ENCODE peak calls at places on chromosomes 11 and 22, in eight cellular contexts. One of them, this sample, is unnamed.

GRCh38 chr11:80816454-80816847 is 1375.6 kb upstream of the TENM4 start:
- DNase-seq in AG10803: no peak
- DNase-seq in transverse colon: no peak
- DNase-seq in AG04450: no peak
- DNase-seq in brain microvascular endothelial cell: no peak
- DNase-seq in sigmoid colon: no peak
- DNase-seq in choroid plexus epithelial cell: no peak
- DNase-seq in tibial nerve: no peak
- DNase-seq in this sample: no peak

GRCh38 chr22:24805790-24806662 is at the start of gene SGSM1:
- DNase-seq in choroid plexus epithelial cell: peak
- DNase-seq in transverse colon: peak
- DNase-seq in brain microvascular endothelial cell: peak
- DNase-seq in AG10803: peak
- DNase-seq in sigmoid colon: peak
- DNase-seq in AG04450: no peak
- DNase-seq in tibial nerve: peak
- DNase-seq in this sample: no peak

GRCh38 chr11:134067486-134067885 is 1.4 kb upstream of the JAM3 start:
- DNase-seq in transverse colon: no peak
- DNase-seq in choroid plexus epithelial cell: no peak
- DNase-seq in tibial nerve: no peak
- DNase-seq in AG04450: no peak
- DNase-seq in AG10803: no peak
- DNase-seq in brain microvascular endothelial cell: no peak
- DNase-seq in sigmoid colon: no peak
- DNase-seq in this sample: no peak

GRCh38 chr11:130498181-130498580 is 49.7 kb downstream of the ADAMTS15 start:
- DNase-seq in AG10803: no peak
- DNase-seq in choroid plexus epithelial cell: no peak
- DNase-seq in brain microvascular endothelial cell: no peak
- DNase-seq in AG04450: no peak
- DNase-seq in tibial nerve: no peak
- DNase-seq in transverse colon: no peak
- DNase-seq in sigmoid colon: no peak
- DNase-seq in this sample: no peak

GRCh38 chr22:49156662-49157285 is 670.9 kb downstream of the BRD1 start:
- DNase-seq in AG04450: no peak
- DNase-seq in tibial nerve: no peak
- DNase-seq in brain microvascular endothelial cell: no peak
- DNase-seq in choroid plexus epithelial cell: no peak
- DNase-seq in sigmoid colon: no peak
- DNase-seq in transverse colon: peak
- DNase-seq in AG10803: no peak
- DNase-seq in this sample: no peak

GRCh38 chr11:27914080-27914479 is 193.9 kb downstream of the KIF18A start:
- DNase-seq in AG04450: no peak
- DNase-seq in brain microvascular endothelial cell: no peak
- DNase-seq in tibial nerve: no peak
- DNase-seq in transverse colon: no peak
- DNase-seq in sigmoid colon: no peak
- DNase-seq in AG10803: no peak
- DNase-seq in choroid plexus epithelial cell: no peak
- DNase-seq in this sample: peak

GRCh38 chr11:76793834-76794291 is 10.7 kb downstream of the TSKU start:
- DNase-seq in brain microvascular endothelial cell: no peak
- DNase-seq in sigmoid colon: peak
- DNase-seq in transverse colon: no peak
- DNase-seq in choroid plexus epithelial cell: no peak
- DNase-seq in tibial nerve: no peak
- DNase-seq in AG04450: no peak
- DNase-seq in AG10803: no peak
- DNase-seq in this sample: no peak

GRCh38 chr22:50039669-50040458 is 18.2 kb downstream of the TTLL8 start:
- DNase-seq in AG10803: no peak
- DNase-seq in brain microvascular endothelial cell: no peak
- DNase-seq in AG04450: no peak
- DNase-seq in sigmoid colon: peak
- DNase-seq in choroid plexus epithelial cell: no peak
- DNase-seq in tibial nerve: no peak
- DNase-seq in transverse colon: no peak
- DNase-seq in this sample: no peak

GRCh38 chr11:58921778-58922390 is 17.4 kb upstream of the GLYATL1 start:
- DNase-seq in sigmoid colon: no peak
- DNase-seq in AG10803: no peak
- DNase-seq in choroid plexus epithelial cell: no peak
- DNase-seq in transverse colon: no peak
- DNase-seq in AG04450: no peak
- DNase-seq in brain microvascular endothelial cell: no peak
- DNase-seq in tibial nerve: no peak
- DNase-seq in this sample: no peak

GRCh38 chr22:43042101-43042780 is 27.3 kb upstream of the PACSIN2 start:
- DNase-seq in transverse colon: no peak
- DNase-seq in AG04450: no peak
- DNase-seq in sigmoid colon: no peak
- DNase-seq in tibial nerve: no peak
- DNase-seq in brain microvascular endothelial cell: no peak
- DNase-seq in choroid plexus epithelial cell: peak
- DNase-seq in AG10803: peak
- DNase-seq in this sample: no peak

GRCh38 chr11:33936057-33936456 is 44.2 kb upstream of the LMO2 start:
- DNase-seq in AG10803: no peak
- DNase-seq in AG04450: no peak
- DNase-seq in transverse colon: no peak
- DNase-seq in brain microvascular endothelial cell: no peak
- DNase-seq in tibial nerve: no peak
- DNase-seq in sigmoid colon: no peak
- DNase-seq in choroid plexus epithelial cell: no peak
- DNase-seq in this sample: no peak

GRCh38 chr11:95358516-95359322 is 127.7 kb upstream of the SESN3 start:
- DNase-seq in brain microvascular endothelial cell: no peak
- DNase-seq in choroid plexus epithelial cell: no peak
- DNase-seq in sigmoid colon: no peak
- DNase-seq in transverse colon: no peak
- DNase-seq in AG10803: peak
- DNase-seq in tibial nerve: no peak
- DNase-seq in AG04450: no peak
- DNase-seq in this sample: no peak

GRCh38 chr11:68974421-68975194 is 6.2 kb downstream of the MRGPRD start:
- DNase-seq in choroid plexus epithelial cell: peak
- DNase-seq in AG10803: no peak
- DNase-seq in tibial nerve: no peak
- DNase-seq in brain microvascular endothelial cell: peak
- DNase-seq in transverse colon: peak
- DNase-seq in AG04450: no peak
- DNase-seq in sigmoid colon: peak
- DNase-seq in this sample: no peak

GRCh38 chr11:116811194-116811593 is 11.9 kb downstream of the APOA4 start:
- DNase-seq in brain microvascular endothelial cell: no peak
- DNase-seq in tibial nerve: no peak
- DNase-seq in AG10803: no peak
- DNase-seq in transverse colon: no peak
- DNase-seq in sigmoid colon: no peak
- DNase-seq in AG04450: no peak
- DNase-seq in choroid plexus epithelial cell: no peak
- DNase-seq in this sample: no peak

GRCh38 chr11:122663764-122664163 is 8.2 kb downstream of the UBASH3B start:
- DNase-seq in AG10803: peak
- DNase-seq in choroid plexus epithelial cell: no peak
- DNase-seq in sigmoid colon: no peak
- DNase-seq in AG04450: no peak
- DNase-seq in transverse colon: no peak
- DNase-seq in brain microvascular endothelial cell: no peak
- DNase-seq in tibial nerve: no peak
- DNase-seq in this sample: peak

GRCh38 chr22:27107005-27107404 is 449.6 kb downstream of the MIAT start:
- DNase-seq in brain microvascular endothelial cell: no peak
- DNase-seq in tibial nerve: no peak
- DNase-seq in choroid plexus epithelial cell: no peak
- DNase-seq in sigmoid colon: no peak
- DNase-seq in AG04450: no peak
- DNase-seq in transverse colon: no peak
- DNase-seq in AG10803: no peak
- DNase-seq in this sample: no peak
- H3K4me3 ChIP-seq in brain microvascular endothelial cell: no peak
- H3K4me3 ChIP-seq in tibial nerve: no peak
- H3K4me3 ChIP-seq in choroid plexus epithelial cell: no peak
- H3K4me3 ChIP-seq in sigmoid colon: no peak
- H3K4me3 ChIP-seq in AG04450: no peak
- H3K4me3 ChIP-seq in transverse colon: no peak
- H3K4me3 ChIP-seq in AG10803: no peak
- H3K4me3 ChIP-seq in this sample: no peak

DNA sequence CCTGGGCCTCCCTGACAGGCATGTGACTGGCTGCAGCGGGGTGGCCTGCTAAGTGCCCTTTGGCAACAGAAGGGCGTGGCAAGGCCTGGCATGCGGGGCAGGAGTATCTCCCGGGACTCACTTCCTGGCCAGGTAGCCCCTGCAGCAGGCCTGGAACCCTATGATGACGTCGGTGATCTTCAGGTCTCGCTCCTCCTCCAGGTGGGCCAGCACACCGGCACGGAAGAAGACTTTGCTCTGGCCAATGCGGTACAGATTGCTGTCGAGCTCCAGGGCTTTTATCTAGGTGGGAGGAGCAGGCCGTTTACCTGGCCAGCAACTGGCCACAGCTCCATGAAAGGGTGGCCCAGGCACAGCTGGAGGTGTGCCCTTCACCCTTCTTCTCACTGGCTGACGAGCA is 50.9 kb downstream of the APOL1 start:
- DNase-seq in transverse colon: peak
- DNase-seq in AG04450: no peak
- DNase-seq in AG10803: no peak
- DNase-seq in tibial nerve: no peak
- DNase-seq in brain microvascular endothelial cell: no peak
- DNase-seq in choroid plexus epithelial cell: no peak
- DNase-seq in sigmoid colon: no peak
- DNase-seq in this sample: no peak
- TF ChIP-seq CTCF in transverse colon: no peak
- TF ChIP-seq CTCF in AG04450: no peak
- TF ChIP-seq CTCF in AG10803: no peak
- TF ChIP-seq CTCF in tibial nerve: no peak
- TF ChIP-seq CTCF in brain microvascular endothelial cell: no peak
- TF ChIP-seq CTCF in choroid plexus epithelial cell: no peak
- TF ChIP-seq CTCF in sigmoid colon: no peak
- TF ChIP-seq CTCF in this sample: no peak

GRCh38 chr22:40599731-40600130 is 36.8 kb downstream of the MRTFA start:
- DNase-seq in choroid plexus epithelial cell: no peak
- DNase-seq in tibial nerve: no peak
- DNase-seq in transverse colon: no peak
- DNase-seq in sigmoid colon: no peak
- DNase-seq in brain microvascular endothelial cell: no peak
- DNase-seq in AG04450: no peak
- DNase-seq in AG10803: no peak
- DNase-seq in this sample: no peak

GRCh38 chr22:40606306-40606705 is 30.2 kb downstream of the MRTFA start:
- DNase-seq in AG04450: no peak
- DNase-seq in brain microvascular endothelial cell: no peak
- DNase-seq in tibial nerve: no peak
- DNase-seq in transverse colon: no peak
- DNase-seq in AG10803: peak
- DNase-seq in sigmoid colon: no peak
- DNase-seq in choroid plexus epithelial cell: no peak
- DNase-seq in this sample: no peak

GRCh38 chr22:40602231-40602630 is 34.3 kb downstream of the MRTFA start:
- DNase-seq in choroid plexus epithelial cell: peak
- DNase-seq in AG04450: no peak
- DNase-seq in tibial nerve: no peak
- DNase-seq in brain microvascular endothelial cell: no peak
- DNase-seq in AG10803: peak
- DNase-seq in transverse colon: no peak
- DNase-seq in sigmoid colon: no peak
- DNase-seq in this sample: peak

GRCh38 chr22:40605676-40606250 is 30.8 kb downstream of the MRTFA start:
- DNase-seq in transverse colon: no peak
- DNase-seq in AG04450: no peak
- DNase-seq in brain microvascular endothelial cell: no peak
- DNase-seq in tibial nerve: no peak
- DNase-seq in choroid plexus epithelial cell: peak
- DNase-seq in AG10803: peak
- DNase-seq in sigmoid colon: no peak
- DNase-seq in this sample: peak

DNA sequence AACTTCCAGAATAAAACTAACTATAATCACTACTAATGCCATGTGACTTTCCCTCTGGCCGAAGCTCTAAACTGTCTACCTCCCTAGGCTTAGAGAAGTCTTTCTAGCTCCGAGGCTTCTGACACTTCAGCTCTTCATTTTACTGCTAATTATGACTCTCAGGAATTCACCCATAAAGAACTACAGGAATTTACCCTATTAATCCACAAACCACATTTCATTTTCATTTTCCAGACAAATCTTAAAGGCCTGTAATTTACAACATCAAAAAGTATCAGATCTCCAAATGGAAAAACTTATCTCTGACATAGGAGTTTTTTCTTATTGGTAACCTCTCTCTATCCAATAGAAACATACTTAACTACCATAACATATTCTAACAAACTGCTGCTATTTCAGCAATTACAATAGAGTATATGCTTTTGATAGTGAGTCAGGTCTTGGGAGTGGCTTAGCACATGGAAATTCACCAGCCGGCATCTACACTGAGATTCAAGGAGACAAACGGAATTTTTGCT is 33.4 kb downstream of the MRTFA start:
- DNase-seq in tibial nerve: no peak
- DNase-seq in transverse colon: no peak
- DNase-seq in sigmoid colon: no peak
- DNase-seq in brain microvascular endothelial cell: peak
- DNase-seq in AG10803: peak
- DNase-seq in choroid plexus epithelial cell: peak
- DNase-seq in AG04450: peak
- DNase-seq in this sample: peak
- H3K4me3 ChIP-seq in tibial nerve: no peak
- H3K4me3 ChIP-seq in transverse colon: no peak
- H3K4me3 ChIP-seq in sigmoid colon: no peak
- H3K4me3 ChIP-seq in brain microvascular endothelial cell: no peak
- H3K4me3 ChIP-seq in AG10803: no peak
- H3K4me3 ChIP-seq in choroid plexus epithelial cell: no peak
- H3K4me3 ChIP-seq in AG04450: no peak
- H3K4me3 ChIP-seq in this sample: no peak

DNA sequence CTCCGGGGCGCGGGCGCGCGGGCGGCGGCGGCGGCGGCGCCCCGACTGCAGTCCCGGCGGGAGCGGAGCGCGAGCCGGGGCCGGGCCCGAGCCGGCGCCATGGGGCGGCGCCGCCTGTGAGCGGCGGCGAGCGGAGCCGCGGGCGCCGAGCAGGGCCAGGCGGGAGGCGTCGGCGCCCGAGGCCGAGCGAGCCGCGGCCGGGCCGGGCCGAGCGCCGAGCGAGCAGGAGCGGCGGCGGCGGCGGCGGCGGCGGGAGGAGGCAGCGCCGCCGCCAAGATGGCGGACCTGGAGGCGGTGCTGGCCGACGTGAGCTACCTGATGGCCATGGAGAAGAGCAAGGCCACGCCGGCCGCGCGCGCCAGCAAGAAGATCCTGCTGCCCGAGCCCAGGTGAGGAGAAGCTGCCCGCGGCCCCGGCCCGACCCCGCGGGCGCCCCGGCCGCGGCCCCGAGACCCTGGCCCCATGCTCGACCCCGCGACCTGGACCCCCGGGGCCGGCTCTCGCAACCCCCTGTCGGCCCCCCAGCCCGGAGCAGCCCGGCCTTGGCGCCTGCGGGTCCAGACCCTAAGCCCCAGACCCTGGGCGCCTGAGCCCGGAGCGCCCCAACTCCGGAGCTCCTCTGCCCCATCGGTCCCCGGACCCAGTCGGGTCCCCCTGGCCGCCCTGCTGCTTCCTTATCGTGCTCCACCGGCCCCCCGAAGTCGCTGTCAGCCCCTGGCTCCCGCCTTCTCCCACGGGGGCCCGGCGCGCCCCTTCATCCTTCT is at the start of gene GRK2:
- DNase-seq in brain microvascular endothelial cell: no peak
- DNase-seq in choroid plexus epithelial cell: peak
- DNase-seq in tibial nerve: no peak
- DNase-seq in AG04450: no peak
- DNase-seq in AG10803: peak
- DNase-seq in transverse colon: no peak
- DNase-seq in sigmoid colon: peak
- DNase-seq in this sample: no peak
- TF ChIP-seq CTCF in brain microvascular endothelial cell: no peak
- TF ChIP-seq CTCF in choroid plexus epithelial cell: no peak
- TF ChIP-seq CTCF in tibial nerve: no peak
- TF ChIP-seq CTCF in AG04450: no peak
- TF ChIP-seq CTCF in AG10803: no peak
- TF ChIP-seq CTCF in transverse colon: no peak
- TF ChIP-seq CTCF in sigmoid colon: no peak
- TF ChIP-seq CTCF in this sample: no peak